ENCODE peak calls at places on chromosome X, in ten cellular contexts. One of them, this sample, is unnamed.
A peak's percentile ranks its signal among the peaks of the same experiment; 100 is the strongest.

GRCh38 chrX:154037754-154038153 is 18.1 kb upstream of the IRAK1 start:
- DNase-seq in OCI-LY7: no peak
- DNase-seq in T-helper 22 cell: no peak
- DNase-seq in stimulated activated naive CD4-positive, alpha-beta T cell treated with Interleukin-2 at 50 U/mL for 16 hours: no peak
- DNase-seq in ovary: no peak
- DNase-seq in activated naive CD8-positive, alpha-beta T cell treated with anti-CD3 and anti-CD28 coated beads, Interleukin-2, amount 50 U/mL, for 24 hours: no peak
- DNase-seq in KBM-7: no peak
- DNase-seq in progenitor cell of endocrine pancreas: no peak
- DNase-seq in fibroblast of gingiva: no peak
- DNase-seq in T-helper 2 cell: no peak
- DNase-seq in this sample: no peak

GRCh38 chrX:37462346-37462745 is 109.1 kb upstream of the LANCL3 start:
- DNase-seq in ovary: no peak
- DNase-seq in fibroblast of gingiva: no peak
- DNase-seq in OCI-LY7: no peak
- DNase-seq in T-helper 22 cell: no peak
- DNase-seq in T-helper 2 cell: no peak
- DNase-seq in stimulated activated naive CD4-positive, alpha-beta T cell treated with Interleukin-2 at 50 U/mL for 16 hours: no peak
- DNase-seq in KBM-7: no peak
- DNase-seq in progenitor cell of endocrine pancreas: no peak
- DNase-seq in activated naive CD8-positive, alpha-beta T cell treated with anti-CD3 and anti-CD28 coated beads, Interleukin-2, amount 50 U/mL, for 24 hours: no peak
- DNase-seq in this sample: no peak

GRCh38 chrX:134533952-134534351 is 74.0 kb downstream of the HPRT1 start:
- DNase-seq in KBM-7: no peak
- DNase-seq in stimulated activated naive CD4-positive, alpha-beta T cell treated with Interleukin-2 at 50 U/mL for 16 hours: no peak
- DNase-seq in progenitor cell of endocrine pancreas: no peak
- DNase-seq in activated naive CD8-positive, alpha-beta T cell treated with anti-CD3 and anti-CD28 coated beads, Interleukin-2, amount 50 U/mL, for 24 hours: no peak
- DNase-seq in ovary: no peak
- DNase-seq in fibroblast of gingiva: no peak
- DNase-seq in T-helper 22 cell: no peak
- DNase-seq in OCI-LY7: no peak
- DNase-seq in T-helper 2 cell: no peak
- DNase-seq in this sample: no peak

GRCh38 chrX:109632906-109633504 is 8.0 kb upstream of the KCNE5 start:
- DNase-seq in T-helper 2 cell: no peak
- DNase-seq in ovary: no peak
- DNase-seq in stimulated activated naive CD4-positive, alpha-beta T cell treated with Interleukin-2 at 50 U/mL for 16 hours: no peak
- DNase-seq in OCI-LY7: peak; percentile 6
- DNase-seq in activated naive CD8-positive, alpha-beta T cell treated with anti-CD3 and anti-CD28 coated beads, Interleukin-2, amount 50 U/mL, for 24 hours: no peak
- DNase-seq in fibroblast of gingiva: no peak
- DNase-seq in KBM-7: peak; percentile 46
- DNase-seq in progenitor cell of endocrine pancreas: peak; percentile 18
- DNase-seq in T-helper 22 cell: no peak
- DNase-seq in this sample: peak; percentile 19

GRCh38 chrX:119391279-119391678 is 7.9 kb upstream of the SLC25A43 start:
- DNase-seq in OCI-LY7: peak; percentile 29
- DNase-seq in fibroblast of gingiva: peak; percentile 25
- DNase-seq in stimulated activated naive CD4-positive, alpha-beta T cell treated with Interleukin-2 at 50 U/mL for 16 hours: no peak
- DNase-seq in T-helper 2 cell: no peak
- DNase-seq in T-helper 22 cell: no peak
- DNase-seq in ovary: no peak
- DNase-seq in KBM-7: peak; percentile 51
- DNase-seq in activated naive CD8-positive, alpha-beta T cell treated with anti-CD3 and anti-CD28 coated beads, Interleukin-2, amount 50 U/mL, for 24 hours: no peak
- DNase-seq in progenitor cell of endocrine pancreas: no peak
- DNase-seq in this sample: no peak

GRCh38 chrX:107146670-107147069 is 28.0 kb upstream of the RBM41 start:
- DNase-seq in OCI-LY7: no peak
- DNase-seq in KBM-7: no peak
- DNase-seq in T-helper 2 cell: no peak
- DNase-seq in stimulated activated naive CD4-positive, alpha-beta T cell treated with Interleukin-2 at 50 U/mL for 16 hours: no peak
- DNase-seq in fibroblast of gingiva: peak; percentile 0
- DNase-seq in activated naive CD8-positive, alpha-beta T cell treated with anti-CD3 and anti-CD28 coated beads, Interleukin-2, amount 50 U/mL, for 24 hours: no peak
- DNase-seq in ovary: no peak
- DNase-seq in progenitor cell of endocrine pancreas: no peak
- DNase-seq in T-helper 22 cell: no peak
- DNase-seq in this sample: no peak

GRCh38 chrX:113929004-113929403 is 654.9 kb upstream of the HTR2C start:
- DNase-seq in T-helper 22 cell: no peak
- DNase-seq in ovary: no peak
- DNase-seq in fibroblast of gingiva: no peak
- DNase-seq in KBM-7: peak; percentile 70
- DNase-seq in stimulated activated naive CD4-positive, alpha-beta T cell treated with Interleukin-2 at 50 U/mL for 16 hours: no peak
- DNase-seq in progenitor cell of endocrine pancreas: peak; percentile 38
- DNase-seq in activated naive CD8-positive, alpha-beta T cell treated with anti-CD3 and anti-CD28 coated beads, Interleukin-2, amount 50 U/mL, for 24 hours: no peak
- DNase-seq in T-helper 2 cell: no peak
- DNase-seq in OCI-LY7: peak; percentile 7
- DNase-seq in this sample: peak; percentile 36

GRCh38 chrX:681989-682388 is 51.4 kb downstream of the SHOX start:
- DNase-seq in stimulated activated naive CD4-positive, alpha-beta T cell treated with Interleukin-2 at 50 U/mL for 16 hours: no peak
- DNase-seq in OCI-LY7: no peak
- DNase-seq in T-helper 2 cell: no peak
- DNase-seq in KBM-7: no peak
- DNase-seq in T-helper 22 cell: no peak
- DNase-seq in fibroblast of gingiva: no peak
- DNase-seq in activated naive CD8-positive, alpha-beta T cell treated with anti-CD3 and anti-CD28 coated beads, Interleukin-2, amount 50 U/mL, for 24 hours: no peak
- DNase-seq in ovary: no peak
- DNase-seq in progenitor cell of endocrine pancreas: no peak
- DNase-seq in this sample: no peak

GRCh38 chrX:153687121-153688039 is at the start of gene SLC6A8:
- DNase-seq in activated naive CD8-positive, alpha-beta T cell treated with anti-CD3 and anti-CD28 coated beads, Interleukin-2, amount 50 U/mL, for 24 hours: peak; percentile 44
- DNase-seq in stimulated activated naive CD4-positive, alpha-beta T cell treated with Interleukin-2 at 50 U/mL for 16 hours: peak; percentile 27
- DNase-seq in OCI-LY7: peak; percentile 31
- DNase-seq in KBM-7: peak; percentile 58
- DNase-seq in T-helper 2 cell: no peak
- DNase-seq in progenitor cell of endocrine pancreas: peak; percentile 44
- DNase-seq in T-helper 22 cell: no peak
- DNase-seq in ovary: peak; percentile 65
- DNase-seq in fibroblast of gingiva: peak; percentile 70
- DNase-seq in this sample: peak; percentile 66

GRCh38 chrX:103688949-103689348 is 2.5 kb upstream of the MORF4L2 start:
- DNase-seq in T-helper 2 cell: no peak
- DNase-seq in activated naive CD8-positive, alpha-beta T cell treated with anti-CD3 and anti-CD28 coated beads, Interleukin-2, amount 50 U/mL, for 24 hours: no peak
- DNase-seq in ovary: no peak
- DNase-seq in KBM-7: peak; percentile 51
- DNase-seq in stimulated activated naive CD4-positive, alpha-beta T cell treated with Interleukin-2 at 50 U/mL for 16 hours: no peak
- DNase-seq in T-helper 22 cell: no peak
- DNase-seq in OCI-LY7: peak; percentile 59
- DNase-seq in fibroblast of gingiva: peak; percentile 6
- DNase-seq in progenitor cell of endocrine pancreas: no peak
- DNase-seq in this sample: peak; percentile 69

GRCh38 chrX:120262781-120263719 is 12.4 kb downstream of the ZBTB33 start:
- DNase-seq in ovary: no peak
- DNase-seq in OCI-LY7: peak; percentile 75
- DNase-seq in KBM-7: peak; percentile 67
- DNase-seq in progenitor cell of endocrine pancreas: no peak
- DNase-seq in T-helper 2 cell: no peak
- DNase-seq in stimulated activated naive CD4-positive, alpha-beta T cell treated with Interleukin-2 at 50 U/mL for 16 hours: no peak
- DNase-seq in T-helper 22 cell: no peak
- DNase-seq in activated naive CD8-positive, alpha-beta T cell treated with anti-CD3 and anti-CD28 coated beads, Interleukin-2, amount 50 U/mL, for 24 hours: no peak
- DNase-seq in fibroblast of gingiva: no peak
- DNase-seq in this sample: no peak

This sample was measured in cerebellar cortex.